ENCODE peak calls at places on chromosome 19, in nine cellular contexts. N is fibroblast of lung; Y is T-cell; E is activated CD8-positive, alpha-beta memory T cell treated with anti-CD3 and anti-CD28 coated beads for 1 hour; Q is KG1; F is GM04503; D is amniotic stem cell; R is activated T-cell treated with anti-CD3 and anti-CD28 coated beads for 1 hour; W is activated T-helper 1 cell treated with Interleukin-2 at 50 U/mL for 16 hours. J is an unnamed sample.

GRCh38 chr19:41548954-41549688 is 26.8 kb upstream of the CEACAM21 start:
- DNase-seq in N (no peak), Y (peak; percentile 59), E (peak; percentile 63), Q (peak; percentile 96), F (no peak), D (no peak), R (peak; percentile 59), W (peak; percentile 53), J (peak; percentile 71)

GRCh38 chr19:4811328-4812131 is 20.0 kb downstream of the TICAM1 start:
- DNase-seq in N (peak; percentile 37), Y (peak; percentile 85), E (peak; percentile 78), Q (peak; percentile 48), F (no peak), D (no peak), R (peak; percentile 92), W (peak; percentile 73), J (peak; percentile 79)

GRCh38 chr19:30063184-30064020 is 121.4 kb downstream of the URI1 start:
- DNase-seq in N (no peak), Y (no peak), E (no peak), Q (no peak), F (no peak), D (no peak), R (no peak), W (no peak), J (no peak)

GRCh38 chr19:48874309-48875135 is 2.3 kb downstream of the PPP1R15A start:
- DNase-seq in N (peak; percentile 76), Y (no peak), E (no peak), Q (no peak), F (no peak), D (no peak), R (no peak), W (peak; percentile 28), J (peak; percentile 65)

GRCh38 chr19:16328824-16329482 is 4.3 kb downstream of the KLF2 start:
- DNase-seq in N (no peak), Y (peak; percentile 51), E (no peak), Q (no peak), F (no peak), D (no peak), R (no peak), W (peak; percentile 30), J (peak; percentile 60)

GRCh38 chr19:49149652-49150105 is 5.5 kb downstream of the HRC start:
- DNase-seq in N (peak; percentile 82), Y (no peak), E (no peak), Q (peak; percentile 33), F (peak; percentile 32), D (peak; percentile 55), R (no peak), W (no peak), J (no peak)

GRCh38 chr19:5949792-5950305 is 28.1 kb downstream of the RANBP3 start:
- DNase-seq in N (no peak), Y (no peak), E (no peak), Q (no peak), F (no peak), D (no peak), R (peak; percentile 12), W (peak; percentile 24), J (peak; percentile 19)

GRCh38 chr19:1265611-1266115 is 3.5 kb upstream of the CIRBP start:
- DNase-seq in N (peak; percentile 73), Y (no peak), E (no peak), Q (no peak), F (peak; percentile 64), D (peak; percentile 56), R (no peak), W (no peak), J (no peak)

GRCh38 chr19:29770653-29771052 is 41.1 kb upstream of the CCNE1 start:
- DNase-seq in N (no peak), Y (no peak), E (no peak), Q (no peak), F (no peak), D (no peak), R (no peak), W (no peak), J (no peak)

GRCh38 chr19:51339313-51339686 is 2.6 kb downstream of the VSIG10L start:
- DNase-seq in N (no peak), Y (no peak), E (no peak), Q (no peak), F (no peak), D (no peak), R (no peak), W (no peak), J (no peak)

GRCh38 chr19:19107663-19108062 is 30.6 kb downstream of the TMEM161A start:
- DNase-seq in N (no peak), Y (no peak), E (no peak), Q (no peak), F (no peak), D (no peak), R (no peak), W (no peak), J (no peak)

GRCh38 chr19:20503536-20503935 is 62.0 kb downstream of the ZNF737 start:
- DNase-seq in N (peak; percentile 52), Y (no peak), E (no peak), Q (no peak), F (peak; percentile 15), D (no peak), R (no peak), W (no peak), J (no peak)

GRCh38 chr19:47107201-47107952 is 6.2 kb downstream of the ZC3H4 start:
- DNase-seq in N (no peak), Y (no peak), E (no peak), Q (peak; percentile 52), F (no peak), D (no peak), R (no peak), W (no peak), J (no peak)

GRCh38 chr19:15031675-15032074 is 17.6 kb upstream of the CASP14 start:
- DNase-seq in N (no peak), Y (no peak), E (no peak), Q (no peak), F (no peak), D (no peak), R (no peak), W (no peak), J (no peak)

GRCh38 chr19:43765109-43765876 is 10.5 kb upstream of the SMG9 start:
- DNase-seq in N (peak; percentile 99), Y (peak; percentile 37), E (peak; percentile 29), Q (no peak), F (peak; percentile 87), D (peak; percentile 93), R (peak; percentile 48), W (peak; percentile 58), J (peak; percentile 44)

GRCh38 chr19:38213911-38214625 is 10.0 kb downstream of the DPF1 start:
- DNase-seq in N (peak; percentile 91), Y (peak; percentile 60), E (peak; percentile 56), Q (no peak), F (no peak), D (no peak), R (peak; percentile 13), W (peak; percentile 15), J (no peak)

GRCh38 chr19:51468545-51468920 is 9.8 kb upstream of the CEACAM18 start:
- DNase-seq in N (no peak), Y (no peak), E (no peak), Q (no peak), F (no peak), D (no peak), R (no peak), W (no peak), J (no peak)

GRCh38 chr19:57656346-57656745 is 12.4 kb upstream of the ZSCAN4 start:
- DNase-seq in N (no peak), Y (no peak), E (no peak), Q (no peak), F (no peak), D (no peak), R (no peak), W (no peak), J (no peak)

GRCh38 chr19:50333737-50334617 is 4.8 kb upstream of the KCNC3 start:
- DNase-seq in N (no peak), Y (peak; percentile 72), E (peak; percentile 27), Q (no peak), F (peak; percentile 7), D (no peak), R (peak; percentile 77), W (peak; percentile 72), J (peak; percentile 71)

GRCh38 chr19:46016426-46017094 is 6.3 kb downstream of the PGLYRP1 start:
- DNase-seq in N (peak; percentile 59), Y (peak; percentile 76), E (peak; percentile 54), Q (peak; percentile 56), F (no peak), D (peak; percentile 60), R (peak; percentile 76), W (peak; percentile 72), J (peak; percentile 73)

GRCh38 chr19:16915135-16915534 is 26.3 kb downstream of the F2RL3 start:
- DNase-seq in N (no peak), Y (no peak), E (no peak), Q (no peak), F (no peak), D (no peak), R (no peak), W (no peak), J (no peak)

GRCh38 chr19:38033658-38034150 is 126.7 kb downstream of the SIPA1L3 start:
- DNase-seq in N (peak; percentile 82), Y (no peak), E (no peak), Q (no peak), F (no peak), D (no peak), R (no peak), W (no peak), J (no peak)

GRCh38 chr19:55283548-55284393 is at the start of gene BRSK1:
- DNase-seq in N (peak; percentile 62), Y (peak; percentile 45), E (no peak), Q (no peak), F (no peak), D (peak; percentile 65), R (peak; percentile 24), W (peak; percentile 10), J (no peak)

GRCh38 chr19:48561412-48561811 is 9.4 kb downstream of the SULT2B1 start:
- DNase-seq in N (no peak), Y (no peak), E (no peak), Q (no peak), F (no peak), D (no peak), R (no peak), W (no peak), J (no peak)

GRCh38 chr19:2574971-2575630 is 99.2 kb downstream of the GADD45B start:
- DNase-seq in N (no peak), Y (no peak), E (no peak), Q (no peak), F (no peak), D (no peak), R (no peak), W (no peak), J (no peak)

GRCh38 chr19:35913589-35913988 is 5.5 kb upstream of the TYROBP start:
- DNase-seq in N (peak; percentile 60), Y (no peak), E (no peak), Q (no peak), F (no peak), D (no peak), R (no peak), W (no peak), J (no peak)

GRCh38 chr19:48752511-48753365 is at the start of gene FUT1:
- DNase-seq in N (peak; percentile 40), Y (peak; percentile 34), E (no peak), Q (no peak), F (no peak), D (no peak), R (no peak), W (peak; percentile 15), J (no peak)

GRCh38 chr19:34336781-34337271 is 28.2 kb upstream of the GPI start:
- DNase-seq in N (no peak), Y (peak; percentile 18), E (no peak), Q (peak; percentile 1), F (no peak), D (peak; percentile 5), R (peak; percentile 25), W (no peak), J (peak; percentile 19)

GRCh38 chr19:38374332-38375097 is at the start of gene PSMD8:
- DNase-seq in N (peak; percentile 97), Y (peak; percentile 99), E (peak; percentile 94), Q (peak; percentile 94), F (peak; percentile 92), D (peak; percentile 98), R (peak; percentile 96), W (peak; percentile 97), J (peak; percentile 98)

GRCh38 chr19:34732548-34733255 is 1.3 kb upstream of the ZNF181 start:
- DNase-seq in N (no peak), Y (no peak), E (no peak), Q (no peak), F (no peak), D (no peak), R (no peak), W (no peak), J (no peak)

GRCh38 chr19:4524808-4525562 is 6.7 kb upstream of the PLIN4 start:
- DNase-seq in N (no peak), Y (peak; percentile 65), E (peak; percentile 4), Q (peak; percentile 9), F (no peak), D (no peak), R (peak; percentile 64), W (peak; percentile 29), J (peak; percentile 58)